ENCODE peak calls at places on chromosome 11, in eight cellular contexts. U is ovary, Z is IMR-90, C is GM12892, T is lower leg skin, F is heart left ventricle, P is transverse colon, X is erythroblast. J is an unnamed sample.

GRCh38 chr11:116084511-116084910 is 580.3 kb upstream of the CADM1 start:
- DNase-seq in U (no peak), Z (no peak), C (no peak), T (no peak), F (no peak), P (no peak), X (no peak), J (no peak)

GRCh38 chr11:70040452-70040851 is 37.7 kb upstream of the ANO1 start:
- DNase-seq in U (no peak), Z (no peak), C (no peak), T (no peak), F (no peak), P (no peak), X (no peak), J (no peak)

GRCh38 chr11:12050470-12050891 is 42.1 kb upstream of the DKK3 start:
- DNase-seq in U (no peak), Z (no peak), C (no peak), T (no peak), F (no peak), P (no peak), X (peak), J (no peak)

GRCh38 chr11:111571829-111572501 is 30.3 kb upstream of the SIK2 start:
- DNase-seq in U (no peak), Z (peak), C (no peak), T (no peak), F (no peak), P (no peak), X (no peak), J (no peak)

GRCh38 chr11:122105009-122105828 is 10.8 kb downstream of the BLID start:
- DNase-seq in U (no peak), Z (no peak), C (no peak), T (no peak), F (no peak), P (no peak), X (no peak), J (no peak)

GRCh38 chr11:44621784-44622183 is 56.3 kb downstream of the CD82 start:
- DNase-seq in U (no peak), Z (no peak), C (peak), T (no peak), F (peak), P (no peak), X (no peak), J (no peak)

GRCh38 chr11:30406978-30407762 is 84.3 kb downstream of the ARL14EP start:
- DNase-seq in U (no peak), Z (no peak), C (no peak), T (no peak), F (no peak), P (no peak), X (no peak), J (no peak)

GRCh38 chr11:122267602-122268001 is 151.6 kb upstream of the BLID start:
- DNase-seq in U (no peak), Z (peak), C (no peak), T (no peak), F (no peak), P (no peak), X (peak), J (no peak)

GRCh38 chr11:34161812-34162506 is 56.5 kb downstream of the NAT10 start:
- DNase-seq in U (no peak), Z (peak), C (no peak), T (no peak), F (no peak), P (no peak), X (no peak), J (no peak)

GRCh38 chr11:115605397-115606222 is 101.4 kb upstream of the CADM1 start:
- DNase-seq in U (no peak), Z (no peak), C (no peak), T (no peak), F (no peak), P (no peak), X (no peak), J (no peak)

DNA sequence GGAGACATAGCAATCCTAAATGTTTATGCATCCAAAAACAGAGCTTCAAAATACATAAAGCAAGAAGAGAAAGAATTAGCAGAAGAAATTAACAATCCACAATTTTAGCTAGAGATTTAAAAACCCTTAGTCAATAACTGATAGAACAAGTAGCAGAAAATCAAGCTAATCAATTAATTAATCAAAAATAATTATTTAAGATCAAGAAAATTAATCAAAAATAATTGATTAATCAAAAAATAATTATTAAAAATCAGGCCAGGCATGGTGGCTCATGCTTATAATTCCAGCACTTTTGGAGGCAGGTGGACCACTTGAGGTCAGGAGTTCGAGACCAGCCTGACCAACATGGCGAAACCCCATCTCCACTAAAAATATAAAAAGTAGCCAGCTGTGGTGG is 29.2 kb downstream of the C11orf24 start:
- DNase-seq in U (no peak), Z (no peak), C (no peak), T (no peak), F (no peak), P (no peak), X (no peak), J (no peak)
- TF ChIP-seq POLR2A in U (no peak), Z (no peak), C (no peak), T (no peak), F (no peak), P (no peak), X (no peak), J (no peak)

DNA sequence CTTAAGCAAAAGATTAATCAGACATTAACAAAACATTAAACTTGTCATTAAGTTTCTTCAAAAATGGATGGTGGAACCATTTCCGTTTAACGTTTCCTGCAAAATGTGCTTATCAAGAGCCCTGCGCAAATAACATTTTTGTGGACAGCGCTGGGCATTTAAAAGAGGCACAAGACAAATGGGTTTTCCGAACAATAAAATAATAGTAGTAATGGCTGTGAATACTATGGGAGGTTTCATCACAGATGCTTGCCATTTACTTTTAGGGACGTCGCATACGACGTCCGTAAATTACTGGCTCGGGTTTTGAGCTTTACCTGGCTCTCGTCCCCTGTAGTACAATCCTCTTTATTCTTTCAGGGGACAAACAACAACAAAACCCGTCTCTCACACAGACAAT is 1.0 kb downstream of the NPAT start:
- DNase-seq in U (no peak), Z (peak), C (no peak), T (no peak), F (no peak), P (no peak), X (peak), J (no peak)
- TF ChIP-seq POLR2A in U (no peak), Z (no peak), C (no peak), T (no peak), F (no peak), P (no peak), X (no peak), J (no peak)

GRCh38 chr11:59667812-59668187 is 1.0 kb downstream of the PATL1 start:
- DNase-seq in U (no peak), Z (no peak), C (no peak), T (no peak), F (no peak), P (no peak), X (no peak), J (no peak)

GRCh38 chr11:59666969-59667368 is 1.9 kb downstream of the PATL1 start:
- DNase-seq in U (no peak), Z (peak), C (no peak), T (no peak), F (no peak), P (no peak), X (no peak), J (no peak)

GRCh38 chr11:59669611-59670009 is 773 bp upstream of the PATL1 start:
- DNase-seq in U (peak), Z (peak), C (no peak), T (peak), F (peak), P (peak), X (no peak), J (peak)

GRCh38 chr11:59668188-59668949 is 468 bp downstream of the PATL1 start:
- DNase-seq in U (peak), Z (peak), C (peak), T (peak), F (peak), P (peak), X (peak), J (peak)

GRCh38 chr11:59668950-59669610 is at the start of gene PATL1:
- DNase-seq in U (peak), Z (peak), C (peak), T (peak), F (peak), P (peak), X (peak), J (peak)
- TF ChIP-seq POLR2A in U (peak), Z (peak), C (peak), T (no peak), F (peak), P (peak), X (peak), J (peak)

DNA sequence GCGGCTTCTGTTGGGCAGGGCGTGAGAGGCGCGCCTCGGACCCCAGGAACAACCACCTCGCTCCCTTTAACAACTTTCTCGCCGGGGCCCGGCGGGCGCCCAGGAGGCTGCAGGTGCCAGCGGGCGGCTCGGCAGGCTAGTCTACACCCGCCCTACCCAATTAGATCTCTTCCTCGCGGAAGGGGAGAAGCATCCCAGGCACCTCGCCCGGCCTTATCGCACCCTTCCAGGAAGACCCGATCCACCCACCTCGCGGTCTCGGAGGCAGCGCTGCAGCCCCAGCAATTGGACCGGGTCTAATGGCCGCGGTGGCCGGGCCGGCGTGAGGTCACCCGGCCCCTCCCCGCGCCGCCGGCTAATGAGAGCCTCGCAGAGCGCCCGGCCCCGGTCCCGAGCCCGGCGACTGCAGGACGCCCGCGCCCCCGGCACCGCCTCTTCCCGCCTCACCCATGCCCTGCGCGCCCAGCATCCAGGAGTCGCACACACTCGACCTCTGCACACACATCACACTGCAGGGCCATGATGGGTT is at the start of gene PLAAT3:
- DNase-seq in U (peak), Z (no peak), C (no peak), T (peak), F (peak), P (peak), X (peak), J (peak)
- TF ChIP-seq POLR2A in U (peak), Z (no peak), C (no peak), T (no peak), F (peak), P (peak), X (no peak), J (peak)

GRCh38 chr11:47394322-47395224 is 13.8 kb upstream of the SLC39A13 start:
- DNase-seq in U (no peak), Z (peak), C (peak), T (peak), F (peak), P (peak), X (peak), J (no peak)
- TF ChIP-seq POLR2A in U (no peak), Z (no peak), C (peak), T (no peak), F (peak), P (peak), X (no peak), J (no peak)

GRCh38 chr11:71928739-71929443 is at the start of gene RNF121:
- DNase-seq in U (peak), Z (peak), C (peak), T (peak), F (peak), P (peak), X (peak), J (peak)
- TF ChIP-seq POLR2A in U (peak), Z (peak), C (peak), T (no peak), F (peak), P (peak), X (peak), J (peak)

DNA sequence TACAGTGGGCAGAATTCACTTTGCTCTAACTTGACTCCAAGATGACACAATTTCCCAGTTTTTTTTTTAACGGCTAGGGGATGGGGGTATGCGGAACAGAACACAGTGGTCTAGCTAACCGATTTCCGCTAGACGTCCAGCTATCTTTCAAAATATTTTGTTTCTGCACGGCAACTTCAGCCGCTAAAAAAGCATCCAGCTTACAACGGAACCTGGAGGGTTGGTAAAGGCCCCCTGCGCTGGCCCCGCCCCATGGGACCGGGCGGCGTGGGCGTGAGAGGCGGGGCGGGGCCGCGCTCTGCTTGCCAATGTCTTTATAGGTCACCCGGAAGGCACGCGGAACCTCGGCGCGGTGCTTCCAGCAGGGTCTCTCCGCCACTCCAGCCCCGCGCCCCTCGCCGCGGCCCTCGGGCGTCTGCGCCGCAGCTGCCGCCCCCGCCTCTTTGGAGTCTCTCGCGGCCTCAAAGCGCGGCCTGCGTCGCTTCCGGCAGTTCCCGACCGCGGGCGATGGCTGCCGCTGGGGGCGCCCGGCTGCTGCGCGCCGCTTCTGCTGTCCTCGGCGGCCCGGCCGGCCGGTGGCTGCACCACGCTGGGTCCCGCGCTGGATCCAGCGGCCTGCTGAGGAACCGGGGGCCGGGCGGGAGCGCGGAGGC is at the start of gene FDX1:
- DNase-seq in U (peak), Z (peak), C (peak), T (peak), F (peak), P (peak), X (peak), J (peak)
- TF ChIP-seq POLR2A in U (peak), Z (peak), C (peak), T (no peak), F (peak), P (peak), X (peak), J (peak)